ENCODE peak calls at places on chromosomes 2 and 18, in nine cellular contexts. U is neural progenitor cell, W is heart right ventricle, B is WERI-Rb-1, S is HCT116, V is cardiac muscle cell, J is thyroid gland, I is WTC11, F is BJ. X is an unnamed sample.

GRCh38 chr2:43778233-43778632 is 4.4 kb downstream of the DYNC2LI1 start:
- DNase-seq in U (no peak), W (no peak), B (no peak), S (no peak), V (no peak), J (no peak), I (no peak), F (no peak), X (no peak)

GRCh38 chr2:144938308-144938709 is 418.4 kb upstream of the ZEB2 start:
- DNase-seq in U (no peak), W (no peak), B (no peak), S (no peak), V (peak), J (no peak), I (no peak), F (peak), X (no peak)

GRCh38 chr18:55199291-55199963 is 240.2 kb upstream of the CCDC68 start:
- DNase-seq in U (no peak), W (no peak), B (peak), S (no peak), V (no peak), J (no peak), I (no peak), F (no peak), X (no peak)

GRCh38 chr2:208373460-208374089 is 33.0 kb upstream of the PTH2R start:
- DNase-seq in U (peak), W (no peak), B (peak), S (peak), V (peak), J (peak), I (peak), F (no peak), X (peak)

GRCh38 chr2:144942516-144943256 is 422.8 kb upstream of the ZEB2 start:
- DNase-seq in U (no peak), W (no peak), B (no peak), S (no peak), V (no peak), J (no peak), I (no peak), F (no peak), X (no peak)

GRCh38 chr2:119461811-119462210 is 30.2 kb downstream of the TMEM37 start:
- DNase-seq in U (no peak), W (no peak), B (no peak), S (no peak), V (no peak), J (no peak), I (no peak), F (no peak), X (no peak)

GRCh38 chr2:105865222-105865913 is 120.7 kb downstream of the NCK2 start:
- DNase-seq in U (no peak), W (no peak), B (no peak), S (no peak), V (no peak), J (no peak), I (no peak), F (no peak), X (no peak)

GRCh38 chr18:55048892-55049291 is 89.6 kb upstream of the CCDC68 start:
- DNase-seq in U (no peak), W (no peak), B (no peak), S (no peak), V (no peak), J (no peak), I (no peak), F (no peak), X (no peak)

GRCh38 chr2:172953970-172954852 is 121.4 kb upstream of the MAP3K20 start:
- DNase-seq in U (no peak), W (no peak), B (no peak), S (no peak), V (no peak), J (no peak), I (no peak), F (no peak), X (no peak)

GRCh38 chr18:66990909-66991308 is 387.0 kb upstream of the CDH19 start:
- DNase-seq in U (no peak), W (no peak), B (no peak), S (no peak), V (no peak), J (no peak), I (no peak), F (no peak), X (no peak)

GRCh38 chr18:12777543-12777942 is 74.7 kb downstream of the PSMG2 start:
- DNase-seq in U (no peak), W (no peak), B (no peak), S (no peak), V (no peak), J (no peak), I (peak), F (no peak), X (peak)

GRCh38 chr2:179478771-179479170 is 214.1 kb upstream of the SESTD1 start:
- DNase-seq in U (no peak), W (no peak), B (no peak), S (no peak), V (no peak), J (no peak), I (no peak), F (no peak), X (no peak)

GRCh38 chr2:99158599-99158998 is 3.8 kb downstream of the LIPT1 start:
- DNase-seq in U (no peak), W (no peak), B (no peak), S (no peak), V (no peak), J (no peak), I (no peak), F (no peak), X (no peak)

GRCh38 chr2:99152181-99152580 is 2.6 kb downstream of the TSGA10 start:
- DNase-seq in U (no peak), W (no peak), B (no peak), S (no peak), V (no peak), J (peak), I (no peak), F (no peak), X (no peak)

GRCh38 chr2:99156901-99157300 is 2.1 kb downstream of the LIPT1 start:
- DNase-seq in U (no peak), W (no peak), B (no peak), S (no peak), V (no peak), J (no peak), I (no peak), F (no peak), X (no peak)

GRCh38 chr2:99153921-99154604 is 679 bp downstream of the TSGA10 start:
- DNase-seq in U (peak), W (no peak), B (no peak), S (no peak), V (no peak), J (peak), I (no peak), F (no peak), X (no peak)

DNA sequence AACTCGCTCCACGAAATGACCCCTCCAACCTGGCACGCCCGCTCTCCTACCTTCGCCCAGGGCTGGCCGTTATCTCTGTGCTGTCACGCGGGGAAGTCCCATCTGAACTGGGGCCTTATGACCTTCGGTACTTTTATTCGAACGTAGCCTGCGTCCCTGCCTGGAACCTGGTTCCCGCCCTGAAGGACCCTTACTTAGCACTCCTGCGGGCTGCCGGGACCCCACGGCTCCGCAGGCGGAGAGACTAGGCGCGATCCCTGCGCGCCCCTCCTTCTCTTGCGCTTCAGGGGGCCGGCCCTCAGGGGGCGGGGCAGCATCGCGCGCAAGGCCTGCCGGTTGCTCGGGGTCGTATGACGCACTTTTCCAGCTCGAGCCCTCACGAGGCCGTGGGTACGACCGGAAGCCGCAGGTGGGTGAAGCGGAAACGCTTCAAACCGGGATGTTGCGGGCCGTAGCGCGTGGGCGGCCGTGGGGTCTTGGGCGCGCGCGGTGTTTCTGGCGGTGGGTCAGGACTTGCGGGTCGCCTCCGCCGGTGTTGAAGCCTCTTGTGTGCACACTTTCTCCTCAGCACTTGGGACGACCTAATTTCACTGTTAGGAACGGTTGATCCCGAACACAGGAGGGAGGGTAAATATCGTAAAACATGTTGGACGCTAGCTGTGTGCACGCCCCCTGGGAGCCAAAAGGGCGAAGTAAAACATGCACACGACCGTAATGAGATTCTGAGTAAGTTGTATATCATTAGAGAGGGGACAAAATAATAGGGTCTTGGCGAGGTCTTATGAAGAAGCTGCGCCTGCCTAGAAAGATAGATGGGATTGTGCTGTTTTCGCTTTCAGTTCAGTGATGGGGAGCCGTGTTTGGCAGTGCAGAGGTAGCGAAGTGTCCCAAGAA is at the start of the genes LIPT1 and TSGA10:
- DNase-seq in U (peak), W (peak), B (peak), S (peak), V (peak), J (peak), I (peak), F (no peak), X (peak)
- TF ChIP-seq CTCF in U (peak), W (no peak), B (no peak), S (no peak), V (no peak), J (no peak), I (no peak), F (peak), X (no peak)

GRCh38 chr2:188395903-188396699 is 104.4 kb downstream of the GULP1 start:
- DNase-seq in U (no peak), W (no peak), B (no peak), S (no peak), V (no peak), J (no peak), I (peak), F (no peak), X (no peak)
- TF ChIP-seq CTCF in U (peak), W (no peak), B (peak), S (no peak), V (no peak), J (no peak), I (no peak), F (no peak), X (no peak)

DNA sequence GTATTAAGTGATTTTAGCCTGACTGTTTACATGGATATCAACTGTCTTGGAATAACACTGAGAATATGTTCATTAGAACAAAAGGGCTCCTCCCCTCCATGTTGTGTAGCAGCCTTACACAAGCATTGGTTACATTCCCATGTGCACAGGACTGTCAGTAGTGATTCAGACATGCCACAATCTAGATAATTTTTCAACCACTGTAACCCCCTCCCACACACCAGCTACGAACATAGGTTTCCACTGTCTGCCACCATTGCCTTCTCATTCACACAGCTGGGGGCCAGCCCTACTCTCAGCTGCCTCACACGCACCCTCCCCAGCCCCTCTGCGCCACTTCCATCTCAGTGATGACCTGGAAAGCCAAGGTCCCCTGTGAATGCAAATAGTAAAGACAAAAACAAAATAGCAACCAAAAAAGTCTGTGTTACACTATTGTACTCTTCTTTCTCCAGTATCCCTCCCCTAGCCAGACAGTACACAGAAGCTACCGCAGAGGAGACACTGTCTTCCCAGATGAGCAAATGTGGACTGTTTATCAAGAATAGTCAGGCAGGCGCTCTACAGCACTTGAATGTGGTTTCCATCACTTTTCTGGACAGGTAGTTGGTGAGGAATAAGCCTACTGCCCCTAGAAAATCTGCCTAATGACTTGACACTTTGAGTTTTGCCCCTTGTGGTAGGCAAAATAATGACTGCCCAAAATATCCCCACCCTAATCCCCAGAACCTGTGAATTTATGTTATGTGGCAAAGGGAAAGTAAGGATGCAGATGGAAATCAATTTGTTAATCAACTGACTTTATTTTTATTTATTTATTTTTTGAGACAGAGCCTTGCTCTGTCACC is 27.9 kb upstream of the TYMS start:
- DNase-seq in U (no peak), W (no peak), B (no peak), S (no peak), V (no peak), J (no peak), I (no peak), F (no peak), X (no peak)
- TF ChIP-seq CTCF in U (peak), W (no peak), B (no peak), S (no peak), V (no peak), J (no peak), I (no peak), F (no peak), X (peak)

GRCh38 chr2:188978291-188979081 is 4.3 kb downstream of the COL3A1 start:
- DNase-seq in U (peak), W (no peak), B (no peak), S (peak), V (peak), J (peak), I (no peak), F (peak), X (no peak)
- TF ChIP-seq CTCF in U (peak), W (peak), B (no peak), S (peak), V (peak), J (peak), I (no peak), F (peak), X (no peak)

GRCh38 chr2:79860233-79861058 is 347.6 kb downstream of the CTNNA2 start:
- DNase-seq in U (peak), W (no peak), B (peak), S (no peak), V (peak), J (no peak), I (no peak), F (peak), X (no peak)

GRCh38 chr2:79857888-79858287 is 345.0 kb downstream of the CTNNA2 start:
- DNase-seq in U (no peak), W (no peak), B (no peak), S (no peak), V (no peak), J (no peak), I (no peak), F (no peak), X (no peak)

GRCh38 chr2:79862756-79863155 is 349.9 kb downstream of the CTNNA2 start:
- DNase-seq in U (no peak), W (no peak), B (no peak), S (no peak), V (no peak), J (no peak), I (no peak), F (no peak), X (no peak)

GRCh38 chr2:79855264-79856006 is 342.6 kb downstream of the CTNNA2 start:
- DNase-seq in U (peak), W (no peak), B (peak), S (no peak), V (peak), J (no peak), I (peak), F (no peak), X (peak)

GRCh38 chr2:79861059-79861374 is 348.2 kb downstream of the CTNNA2 start:
- DNase-seq in U (no peak), W (no peak), B (no peak), S (no peak), V (no peak), J (no peak), I (no peak), F (no peak), X (no peak)
- TF ChIP-seq CTCF in U (no peak), W (no peak), B (no peak), S (no peak), V (no peak), J (no peak), I (no peak), F (no peak), X (no peak)